ENCODE peak calls at places on chromosomes 16 and 17, in eight cellular contexts. J is HCT116, Z is OCI-LY7, V is PC-3, W is PC-9, U is GM23248, E is MM.1S, K is SK-N-SH. Q is an unnamed sample.

GRCh38 chr16:85124636-85125346 is 12.5 kb upstream of the CIBAR2 start:
- DNase-seq in K (no peak), E (no peak), V (no peak), U (no peak), J (no peak), Z (no peak), W (no peak), Q (no peak)

GRCh38 chr16:76668207-76668725 is 391.1 kb downstream of the CNTNAP4 start:
- DNase-seq in U (no peak), W (no peak), Z (peak; percentile 23), K (no peak), J (no peak), E (no peak), V (no peak), Q (peak; percentile 46)

GRCh38 chr17:49193513-49194296 is 16.7 kb downstream of the GNGT2 start:
- DNase-seq in E (peak; percentile 7), W (peak; percentile 47), U (peak; percentile 70), K (peak; percentile 56), Z (peak; percentile 35), J (peak; percentile 33), V (peak; percentile 74), Q (peak; percentile 80)

GRCh38 chr17:48539177-48539576 is 5.7 kb downstream of the HOXB2 start:
- DNase-seq in J (no peak), V (peak; percentile 57), W (no peak), E (no peak), U (peak; percentile 89), K (no peak), Z (no peak), Q (no peak)

GRCh38 chr17:36608280-36608679 is 6.9 kb downstream of the MRM1 start:
- DNase-seq in W (no peak), J (no peak), Z (no peak), V (no peak), E (no peak), K (no peak), U (no peak), Q (no peak)

GRCh38 chr17:42531455-42532354 is 4.3 kb upstream of the NAGLU start:
- DNase-seq in Z (peak; percentile 32), J (no peak), E (peak; percentile 68), W (peak; percentile 55), K (peak; percentile 86), U (peak; percentile 81), V (peak; percentile 51), Q (peak; percentile 75)

GRCh38 chr16:74922150-74923138 is 62.5 kb downstream of the WDR59 start:
- DNase-seq in K (no peak), U (no peak), V (no peak), E (no peak), Z (no peak), J (no peak), W (no peak), Q (no peak)

GRCh38 chr17:42288078-42288984 is at the start of gene STAT5A:
- DNase-seq in U (peak; percentile 93), K (peak; percentile 90), J (no peak), Z (peak; percentile 59), V (no peak), W (peak; percentile 67), E (peak; percentile 63), Q (peak; percentile 91)

GRCh38 chr16:2048116-2048543 is 345 bp downstream of the TSC2 start:
- DNase-seq in U (peak; percentile 60), Z (no peak), W (no peak), K (no peak), E (peak; percentile 21), J (no peak), V (no peak), Q (no peak)

GRCh38 chr16:6616746-6617145 is 715.9 kb upstream of the RBFOX1 start:
- DNase-seq in J (no peak), W (no peak), E (no peak), Z (no peak), U (no peak), V (no peak), K (no peak), Q (no peak)

GRCh38 chr17:48681609-48682008 is 40.7 kb downstream of the PRAC1 start:
- DNase-seq in W (no peak), J (no peak), E (no peak), U (no peak), K (no peak), Z (no peak), V (peak; percentile 40), Q (no peak)

GRCh38 chr16:11004351-11004750 is 60.0 kb downstream of the CLEC16A start:
- DNase-seq in U (peak; percentile 71), E (no peak), J (no peak), W (no peak), Z (no peak), K (no peak), V (no peak), Q (no peak)

GRCh38 chr17:45032150-45032493 is 19.3 kb downstream of the DCAKD start:
- DNase-seq in E (no peak), J (no peak), U (no peak), W (no peak), V (no peak), Z (no peak), K (peak; percentile 79), Q (no peak)

GRCh38 chr16:88083582-88083981 is 132.3 kb downstream of the BANP start:
- DNase-seq in U (no peak), Z (no peak), K (no peak), W (no peak), V (no peak), E (no peak), J (no peak), Q (no peak)

GRCh38 chr17:48611681-48612455 is 1.1 kb upstream of the HOXB7 start:
- DNase-seq in Z (peak; percentile 25), J (no peak), W (peak; percentile 49), U (peak; percentile 53), V (no peak), E (no peak), K (no peak), Q (peak; percentile 77)

GRCh38 chr16:5537347-5537746 is 439.8 kb upstream of the EEF2KMT start:
- DNase-seq in E (no peak), W (no peak), K (no peak), V (no peak), J (no peak), Z (no peak), U (no peak), Q (no peak)

GRCh38 chr16:4521971-4522623 is 16.5 kb downstream of the CDIP1 start:
- DNase-seq in J (no peak), W (no peak), V (no peak), E (no peak), K (peak; percentile 73), Z (no peak), U (no peak), Q (no peak)

GRCh38 chr16:6644916-6645315 is 687.7 kb upstream of the RBFOX1 start:
- DNase-seq in Z (no peak), J (no peak), U (no peak), V (no peak), K (no peak), E (no peak), W (no peak), Q (no peak)

GRCh38 chr16:66082424-66082823 is 284.1 kb upstream of the CDH5 start:
- DNase-seq in J (no peak), V (no peak), K (no peak), Z (no peak), W (no peak), E (no peak), U (no peak), Q (no peak)
- H2AFZ ChIP-seq in J (no peak overlapping the region), V (no peak overlapping the region), K (no peak overlapping the region), Z (no peak overlapping the region), W (no peak overlapping the region), E (no peak overlapping the region), U (no peak overlapping the region), Q (no peak overlapping the region)

GRCh38 chr17:75515523-75516254 is at the start of gene CASKIN2:
- DNase-seq in Z (peak; percentile 91), U (peak; percentile 91), V (peak; percentile 98), E (peak; percentile 86), K (peak; percentile 100), J (peak; percentile 88), W (peak; percentile 96), Q (peak; percentile 93)
- H4K20me1 ChIP-seq in Z (peaks cover 8% of the 10 kb centered on the region), U (no peaks in the 10 kb centered on the region), V (peaks cover 24% of the 10 kb centered on the region), E (no peaks in the 10 kb centered on the region), K (peaks cover 30% of the 10 kb centered on the region), J (no peaks in the 10 kb centered on the region), W (peaks cover 18% of the 10 kb centered on the region), Q (peaks cover 9% of the 10 kb centered on the region)

DNA sequence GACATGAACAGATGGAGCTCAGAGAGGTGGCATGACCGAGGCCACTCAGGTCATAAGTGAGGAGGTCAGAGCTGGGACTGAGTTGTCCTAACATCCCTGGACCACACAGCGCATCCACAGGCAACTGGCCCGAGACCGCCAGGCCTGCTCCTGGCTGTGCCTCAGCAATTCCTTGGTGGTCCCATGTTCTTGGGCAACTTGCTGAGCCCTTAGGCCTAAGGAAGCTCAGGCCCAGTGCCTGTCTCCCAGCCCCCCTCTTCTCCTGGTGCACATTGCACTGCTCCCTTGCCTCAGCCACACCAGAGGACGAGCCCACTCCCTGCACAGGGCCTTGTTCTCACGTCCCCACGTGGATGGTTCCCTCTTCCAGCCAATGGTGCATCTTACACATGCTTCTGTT is 23.9 kb downstream of the C17orf100 start:
- DNase-seq in Z (no peak), E (no peak), W (no peak), J (no peak), U (no peak), V (no peak), K (no peak), Q (no peak)
- H3K9me2 ChIP-seq in Z (no peaks in the 10 kb centered on the region), E (no peaks in the 10 kb centered on the region), W (no peaks in the 10 kb centered on the region), J (no peaks in the 10 kb centered on the region), U (no peaks in the 10 kb centered on the region), V (no peaks in the 10 kb centered on the region), K (no peaks in the 10 kb centered on the region), Q (no peaks in the 10 kb centered on the region)

GRCh38 chr17:17691468-17692263 is 10.4 kb downstream of the RAI1 start:
- DNase-seq in E (no peak), V (no peak), Z (peak; percentile 66), W (peak; percentile 27), J (no peak), K (no peak), U (no peak), Q (peak; percentile 80)

GRCh38 chr17:17689312-17689711 is 8.1 kb downstream of the RAI1 start:
- DNase-seq in W (no peak), U (no peak), Z (no peak), V (no peak), E (no peak), K (no peak), J (no peak), Q (no peak)

GRCh38 chr17:17692353-17693252 is 11.3 kb downstream of the RAI1 start:
- DNase-seq in V (peak; percentile 31), J (no peak), K (no peak), U (no peak), E (no peak), W (peak; percentile 23), Z (no peak), Q (peak; percentile 54)

GRCh38 chr17:17693253-17693954 is 12.1 kb downstream of the RAI1 start:
- DNase-seq in U (peak; percentile 37), W (peak; percentile 70), J (no peak), V (peak; percentile 74), Z (no peak), K (peak; percentile 78), E (no peak), Q (no peak)

GRCh38 chr17:17690156-17690737 is 9.0 kb downstream of the RAI1 start:
- DNase-seq in Z (no peak), K (no peak), W (peak; percentile 56), V (no peak), J (no peak), U (no peak), E (no peak), Q (peak; percentile 54)
- H2AFZ ChIP-seq in Z (no peak overlapping the region), K (no peak overlapping the region), W (no peak overlapping the region), V (no peak overlapping the region), J (no peak overlapping the region), U (no peak overlapping the region), E (no peak overlapping the region), Q (no peak overlapping the region)